ENCODE peak calls at places on chromosomes 11 and 22, in nine cellular contexts. E, X, A, F, S, R, U, D and Y are unnamed samples.

GRCh38 chr22:47619631-47620030 is 857.2 kb downstream of the TBC1D22A start:
- DNase-seq in E (peak), X (no peak), A (no peak), F (no peak), S (no peak), R (no peak), U (peak), D (no peak), Y (no peak)

GRCh38 chr11:109426442-109426841 is 4.5 kb downstream of the C11orf87 start:
- DNase-seq in E (no peak), X (peak), A (peak), F (no peak), S (no peak), R (no peak), U (no peak), D (no peak), Y (peak)

GRCh38 chr11:803467-803742 is 1.6 kb downstream of the PIDD1 start:
- DNase-seq in E (no peak), X (no peak), A (no peak), F (no peak), S (no peak), R (no peak), U (no peak), D (no peak), Y (no peak)

GRCh38 chr11:75480185-75480889 is 45.4 kb downstream of the GDPD5 start:
- DNase-seq in E (no peak), X (no peak), A (no peak), F (no peak), S (no peak), R (no peak), U (no peak), D (no peak), Y (no peak)

GRCh38 chr11:73143126-73143838 is 1.2 kb upstream of the FCHSD2 start:
- DNase-seq in E (no peak), X (no peak), A (no peak), F (no peak), S (no peak), R (peak), U (no peak), D (no peak), Y (no peak)

GRCh38 chr11:12249590-12250260 is 127.6 kb upstream of the PARVA start:
- DNase-seq in E (no peak), X (no peak), A (no peak), F (peak), S (no peak), R (peak), U (no peak), D (no peak), Y (no peak)

GRCh38 chr11:130312046-130312445 is 2.7 kb downstream of the ZBTB44 start:
- DNase-seq in E (no peak), X (no peak), A (no peak), F (no peak), S (no peak), R (no peak), U (no peak), D (no peak), Y (peak)

GRCh38 chr11:120331301-120331966 is 4.8 kb upstream of the ARHGEF12 start:
- DNase-seq in E (no peak), X (peak), A (peak), F (no peak), S (peak), R (peak), U (no peak), D (no peak), Y (peak)

GRCh38 chr22:45631839-45632238 is 39.8 kb upstream of the ATXN10 start:
- DNase-seq in E (no peak), X (no peak), A (no peak), F (no peak), S (no peak), R (no peak), U (no peak), D (no peak), Y (no peak)

GRCh38 chr11:72860592-72860991 is 46.4 kb downstream of the ATG16L2 start:
- DNase-seq in E (no peak), X (no peak), A (no peak), F (no peak), S (no peak), R (no peak), U (no peak), D (no peak), Y (peak)

GRCh38 chr11:45936655-45937054 is 14.2 kb downstream of the LARGE2 start:
- DNase-seq in E (no peak), X (no peak), A (no peak), F (no peak), S (no peak), R (no peak), U (no peak), D (peak), Y (no peak)

GRCh38 chr11:118883368-118884071 is at the start of gene CXCR5:
- DNase-seq in E (no peak), X (no peak), A (no peak), F (no peak), S (no peak), R (no peak), U (no peak), D (peak), Y (no peak)

GRCh38 chr11:65437436-65438227 is 15.0 kb downstream of the NEAT1 start:
- DNase-seq in E (peak), X (no peak), A (peak), F (no peak), S (no peak), R (peak), U (peak), D (no peak), Y (peak)

DNA sequence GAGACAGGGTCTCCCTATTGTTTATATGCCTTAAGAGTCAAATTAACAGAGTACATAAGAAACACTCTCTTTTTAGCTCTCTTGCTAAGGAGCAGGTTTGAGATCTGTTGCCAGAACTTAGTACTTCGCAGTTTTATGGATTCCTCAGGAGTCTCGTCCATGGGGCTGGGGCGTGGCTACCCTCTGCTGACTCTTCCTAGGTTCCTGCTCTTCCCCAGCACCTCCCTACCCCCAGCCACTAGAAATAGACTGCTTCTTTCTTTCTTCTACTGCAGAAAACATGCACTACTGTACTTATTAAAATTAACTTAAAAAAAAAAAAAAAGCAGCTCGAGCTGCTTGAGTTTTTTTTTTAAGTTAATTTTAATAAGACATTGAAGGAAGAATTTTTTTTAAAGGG is 8.0 kb downstream of the FAM118B start:
- DNase-seq in E (no peak), X (no peak), A (no peak), F (no peak), S (no peak), R (no peak), U (no peak), D (no peak), Y (no peak)
- H3K4me3 ChIP-seq in E (no peak), X (no peak), A (no peak), F (no peak), S (no peak), R (no peak), U (no peak), D (no peak), Y (no peak)

GRCh38 chr22:49962751-49963646 is 2.4 kb downstream of the PIM3 start:
- DNase-seq in E (peak), X (no peak), A (no peak), F (no peak), S (peak), R (no peak), U (no peak), D (no peak), Y (no peak)

GRCh38 chr22:49964136-49964492 is 3.5 kb downstream of the PIM3 start:
- DNase-seq in E (peak), X (no peak), A (no peak), F (peak), S (no peak), R (no peak), U (no peak), D (no peak), Y (no peak)

GRCh38 chr22:49964493-49965290 is 4.1 kb downstream of the PIM3 start:
- DNase-seq in E (peak), X (no peak), A (no peak), F (peak), S (peak), R (no peak), U (no peak), D (no peak), Y (no peak)

GRCh38 chr22:49962012-49962750 is 1.6 kb downstream of the PIM3 start:
- DNase-seq in E (peak), X (peak), A (peak), F (peak), S (peak), R (peak), U (peak), D (peak), Y (peak)

DNA sequence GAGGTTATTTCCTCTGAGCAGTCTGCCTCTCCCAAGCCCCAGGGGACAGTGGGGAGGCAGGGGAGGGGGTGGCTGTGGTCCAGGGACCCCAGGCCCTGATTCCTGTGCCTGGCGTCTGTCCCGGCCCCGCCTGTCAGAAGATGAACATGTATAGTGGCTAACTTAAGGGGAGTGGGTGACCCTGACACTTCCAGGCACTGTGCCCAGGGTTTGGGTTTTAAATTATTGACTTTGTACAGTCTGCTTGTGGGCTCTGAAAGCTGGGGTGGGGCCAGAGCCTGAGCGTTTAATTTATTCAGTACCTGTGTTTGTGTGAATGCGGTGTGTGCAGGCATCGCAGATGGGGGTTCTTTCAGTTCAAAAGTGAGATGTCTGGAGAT is 3.1 kb downstream of the PIM3 start:
- DNase-seq in E (no peak), X (no peak), A (no peak), F (peak), S (no peak), R (no peak), U (no peak), D (no peak), Y (no peak)
- H3K4me3 ChIP-seq in E (peak), X (no peak), A (peak), F (peak), S (peak), R (peak), U (no peak), D (no peak), Y (peak)

GRCh38 chr11:112270551-112271180 is 10.0 kb upstream of the PLET1 start:
- DNase-seq in E (no peak), X (no peak), A (no peak), F (no peak), S (no peak), R (no peak), U (no peak), D (no peak), Y (no peak)
- H3K4me3 ChIP-seq in E (no peak), X (no peak), A (no peak), F (no peak), S (no peak), R (no peak), U (no peak), D (no peak), Y (no peak)

DNA sequence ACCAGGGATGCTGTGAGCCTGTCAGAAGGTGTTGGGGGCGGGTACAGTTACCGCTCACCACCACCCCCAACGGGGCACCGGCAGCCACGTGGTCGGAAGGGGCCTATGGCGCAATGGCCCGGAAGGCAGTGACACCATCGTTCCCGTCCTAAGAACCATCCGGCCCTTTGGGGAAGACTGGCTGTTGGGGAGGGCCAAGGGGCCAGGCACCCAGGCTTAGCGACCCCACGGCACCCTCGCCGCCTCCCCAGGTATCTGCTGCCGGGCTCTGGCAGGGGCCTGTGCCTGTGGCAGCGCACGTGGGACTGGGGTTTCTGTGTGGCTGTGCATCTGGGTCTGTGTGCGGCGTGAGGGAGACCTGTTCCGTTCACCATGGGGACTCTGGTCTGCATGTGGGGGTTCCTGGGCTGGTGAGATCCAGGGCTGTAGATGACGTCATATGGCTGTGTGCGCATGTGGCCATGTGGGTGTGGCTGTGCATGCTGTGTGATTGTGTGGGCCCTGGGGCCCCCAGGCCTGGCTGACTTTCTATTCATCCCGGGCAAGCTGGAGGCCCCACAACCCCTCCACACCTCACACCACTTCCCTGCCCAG is 703 bp downstream of the OSM start:
- DNase-seq in E (peak), X (no peak), A (peak), F (no peak), S (peak), R (no peak), U (no peak), D (no peak), Y (no peak)
- H3K4me3 ChIP-seq in E (peak), X (no peak), A (no peak), F (no peak), S (peak), R (no peak), U (peak), D (no peak), Y (no peak)

DNA sequence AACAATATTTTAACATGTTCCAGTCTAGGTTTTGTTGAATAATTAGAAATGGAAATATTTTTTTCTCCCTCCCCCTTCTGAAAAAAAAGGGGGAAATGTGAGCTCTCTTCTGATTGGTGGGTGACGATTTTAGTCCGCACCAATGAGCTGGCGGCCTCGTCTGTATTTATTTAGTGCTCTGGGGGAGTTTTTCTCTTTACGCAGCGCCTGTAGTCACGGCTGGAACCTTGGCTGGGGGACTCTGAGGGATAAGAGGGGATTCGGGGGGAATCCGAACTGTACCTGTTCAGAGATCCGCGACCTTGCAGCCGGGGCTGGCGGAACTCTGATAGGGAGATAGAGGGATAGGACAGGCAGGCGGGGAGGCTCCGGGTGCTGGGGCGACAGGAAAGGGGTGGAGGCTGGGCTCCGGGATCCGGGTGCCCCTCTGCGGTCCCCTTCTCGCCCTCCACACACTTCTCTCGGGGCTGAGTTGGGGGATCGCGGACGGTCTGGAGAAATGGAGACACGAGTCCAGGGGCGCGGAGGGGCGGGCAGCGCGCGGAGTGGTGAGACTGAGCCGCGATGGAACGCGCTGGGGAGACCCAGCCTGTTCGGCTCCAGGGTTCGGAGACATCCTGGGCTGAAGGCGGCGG is 99.7 kb upstream of the HSD17B12 start:
- DNase-seq in E (no peak), X (no peak), A (peak), F (peak), S (no peak), R (no peak), U (no peak), D (peak), Y (no peak)
- H3K4me3 ChIP-seq in E (peak), X (no peak), A (peak), F (peak), S (peak), R (peak), U (peak), D (peak), Y (no peak)

GRCh38 chr11:17721242-17721999 is 2.0 kb downstream of the MYOD1 start:
- DNase-seq in E (no peak), X (no peak), A (no peak), F (no peak), S (no peak), R (no peak), U (no peak), D (no peak), Y (no peak)
- H3K4me3 ChIP-seq in E (no peak), X (no peak), A (no peak), F (no peak), S (no peak), R (no peak), U (no peak), D (no peak), Y (no peak)

GRCh38 chr11:32890843-32891656 is 1.6 kb upstream of the QSER1 start:
- DNase-seq in E (no peak), X (peak), A (no peak), F (no peak), S (no peak), R (no peak), U (no peak), D (peak), Y (no peak)
- H3K4me3 ChIP-seq in E (no peak), X (peak), A (no peak), F (no peak), S (no peak), R (no peak), U (no peak), D (no peak), Y (no peak)

DNA sequence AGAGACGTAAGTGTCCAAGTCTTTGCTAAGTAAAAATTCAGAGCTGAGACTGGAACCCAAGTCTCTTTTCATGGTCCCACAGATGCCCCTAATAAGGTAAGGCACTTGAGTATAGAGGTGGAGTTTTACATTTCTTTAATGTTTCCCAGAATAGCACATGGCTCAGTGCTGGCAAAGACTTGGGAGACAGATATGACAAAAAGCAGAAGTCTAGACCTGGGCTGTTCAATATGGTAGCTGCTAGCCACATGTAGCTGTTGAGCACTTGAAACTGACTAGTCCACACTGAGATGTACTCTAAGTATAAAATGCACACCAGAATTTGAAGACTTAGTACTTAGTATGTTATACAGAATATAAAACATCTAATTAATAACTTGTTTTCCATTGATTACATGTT is 17.6 kb downstream of the VSTM5 start:
- DNase-seq in E (no peak), X (no peak), A (no peak), F (no peak), S (no peak), R (no peak), U (peak), D (no peak), Y (no peak)
- H3K4me3 ChIP-seq in E (no peak), X (no peak), A (no peak), F (no peak), S (no peak), R (no peak), U (no peak), D (no peak), Y (no peak)